ENCODE peak calls at places on chromosomes 16 and 17, in seven cellular contexts. H is IMR-90, T is H9, I is neuronal stem cell, J is mesendoderm, U is H1, C is trophoblast cell. N is an unnamed sample.

GRCh38 chr16:15548482-15548891 is 94.5 kb downstream of the MARF1 start:
- DNase-seq in H (peak; percentile 16), J (peak; percentile 39), T (no peak), U (no peak), C (no peak), I (no peak), N (no peak)

GRCh38 chr16:15854906-15855703 is 1.7 kb downstream of the MYH11 start:
- DNase-seq in I (no peak), J (no peak), H (no peak), U (no peak), T (no peak), C (no peak), N (no peak)

GRCh38 chr16:88970095-88970494 is 6.9 kb downstream of the CBFA2T3 start:
- DNase-seq in J (no peak), U (no peak), I (no peak), H (no peak), T (no peak), C (no peak), N (no peak)

GRCh38 chr17:48023408-48024148 is 14.0 kb downstream of the COPZ2 start:
- DNase-seq in J (peak; percentile 83), I (no peak), H (peak; percentile 32), C (peak; percentile 35), U (peak; percentile 69), T (peak; percentile 98), N (peak; percentile 69)

GRCh38 chr16:89201467-89202377 is 1.4 kb upstream of the SLC22A31 start:
- DNase-seq in J (peak; percentile 85), I (peak; percentile 84), T (peak; percentile 89), H (peak; percentile 66), U (peak; percentile 53), C (peak; percentile 64), N (peak; percentile 71)

GRCh38 chr16:49704586-49705155 is 151.2 kb downstream of the ZNF423 start:
- DNase-seq in U (no peak), H (no peak), I (no peak), T (peak; percentile 68), J (peak; percentile 66), C (no peak), N (no peak)

GRCh38 chr16:70700101-70701020 is 14.5 kb upstream of the MTSS2 start:
- DNase-seq in C (no peak), H (no peak), J (no peak), T (no peak), U (no peak), I (no peak), N (peak; percentile 36)

GRCh38 chr16:88782454-88783390 is 2.3 kb downstream of the PIEZO1 start:
- DNase-seq in J (no peak), I (no peak), H (peak; percentile 84), C (no peak), T (no peak), U (no peak), N (peak; percentile 76)

GRCh38 chr17:43314582-43314981 is 80.8 kb upstream of the RNU2-1 start:
- DNase-seq in U (no peak), J (peak; percentile 25), I (no peak), C (no peak), T (no peak), H (no peak), N (peak; percentile 50)

GRCh38 chr16:546909-547770 is 13.1 kb upstream of the PRR35 start:
- DNase-seq in C (peak; percentile 64), T (peak; percentile 85), I (no peak), H (peak; percentile 16), U (no peak), J (peak; percentile 58), N (no peak)

GRCh38 chr16:11319529-11320146 is 25.6 kb upstream of the RMI2 start:
- DNase-seq in T (no peak), U (no peak), J (no peak), C (no peak), H (no peak), I (no peak), N (no peak)

GRCh38 chr17:74190807-74191206 is 12.7 kb upstream of the RPL38 start:
- DNase-seq in H (no peak), C (no peak), J (peak; percentile 47), I (no peak), U (no peak), T (peak; percentile 71), N (peak; percentile 55)

GRCh38 chr16:11349599-11350276 is 4.5 kb downstream of the RMI2 start:
- DNase-seq in C (no peak), T (no peak), U (no peak), H (peak; percentile 92), I (no peak), J (no peak), N (peak; percentile 78)

GRCh38 chr17:10812674-10813073 is 8.8 kb upstream of the TMEM238L start:
- DNase-seq in T (no peak), H (no peak), J (no peak), U (no peak), C (no peak), I (no peak), N (no peak)

GRCh38 chr17:17742133-17742621 is 60.9 kb downstream of the RAI1 start:
- DNase-seq in C (no peak), I (no peak), U (no peak), J (no peak), H (no peak), T (no peak), N (no peak)

GRCh38 chr16:76278976-76279375 is 1.8 kb downstream of the CNTNAP4 start:
- DNase-seq in C (no peak), T (no peak), U (no peak), H (no peak), I (no peak), J (peak; percentile 60), N (peak; percentile 52)

GRCh38 chr16:28298511-28298878 is 6.2 kb downstream of the SBK1 start:
- DNase-seq in J (peak; percentile 61), U (no peak), T (peak; percentile 60), H (no peak), I (no peak), C (no peak), N (no peak)

GRCh38 chr16:29734826-29735225 is 11.0 kb downstream of the C16orf54 start:
- DNase-seq in U (no peak), H (peak; percentile 6), T (no peak), I (no peak), J (no peak), C (no peak), N (no peak)

GRCh38 chr17:77254961-77255741 is 114.4 kb downstream of the SEC14L1 start:
- DNase-seq in U (no peak), I (no peak), C (peak; percentile 95), H (peak; percentile 86), J (peak; percentile 68), T (peak; percentile 68), N (peak; percentile 97)

GRCh38 chr17:77771145-77771544 is 187.4 kb upstream of the TNRC6C start:
- DNase-seq in I (no peak), C (no peak), T (no peak), U (no peak), H (no peak), J (no peak), N (no peak)

GRCh38 chr17:42285346-42286050 is 2.8 kb upstream of the STAT5A start:
- DNase-seq in H (no peak), T (peak; percentile 16), J (no peak), U (no peak), C (no peak), I (no peak), N (no peak)

GRCh38 chr17:17236295-17237025 is 508 bp downstream of the FLCN start:
- DNase-seq in T (no peak), H (peak; percentile 31), C (no peak), J (peak; percentile 74), I (peak; percentile 18), U (no peak), N (peak; percentile 62)

GRCh38 chr17:44086364-44087311 is 16.1 kb downstream of the G6PC3 start:
- DNase-seq in U (no peak), H (peak; percentile 98), T (peak; percentile 89), J (peak; percentile 97), C (peak; percentile 61), I (peak; percentile 56), N (peak; percentile 98)

GRCh38 chr17:19787733-19788357 is 39.7 kb upstream of the ALDH3A1 start:
- DNase-seq in J (no peak), C (no peak), U (no peak), I (no peak), T (no peak), H (peak; percentile 6), N (no peak)

GRCh38 chr16:31106509-31107464 is 1.4 kb upstream of the BCKDK start:
- DNase-seq in J (no peak), U (no peak), T (no peak), I (no peak), C (no peak), H (no peak), N (no peak)

GRCh38 chr17:45123930-45124796 is 8.2 kb downstream of the PLCD3 start:
- DNase-seq in J (peak; percentile 81), I (no peak), U (no peak), H (peak; percentile 91), T (peak; percentile 75), C (no peak), N (peak; percentile 94)
- H2BK120ac ChIP-seq in J (no peak overlapping the region), I (peak overlapping the region; percentile 9), U (no peak overlapping the region), H (peak overlapping the region; percentile 100), T (no peak overlapping the region), C (peak overlapping the region; percentile 72), N (peak overlapping the region; percentile 94)

GRCh38 chr16:67641779-67642708 is 2.9 kb upstream of the CARMIL2 start:
- DNase-seq in I (no peak), H (peak; percentile 33), U (no peak), J (no peak), T (no peak), C (no peak), N (no peak)
- H2BK120ac ChIP-seq in I (no peak overlapping the region), H (no peak overlapping the region), U (no peak overlapping the region), J (no peak overlapping the region), T (no peak overlapping the region), C (no peak overlapping the region), N (no peak overlapping the region)

DNA sequence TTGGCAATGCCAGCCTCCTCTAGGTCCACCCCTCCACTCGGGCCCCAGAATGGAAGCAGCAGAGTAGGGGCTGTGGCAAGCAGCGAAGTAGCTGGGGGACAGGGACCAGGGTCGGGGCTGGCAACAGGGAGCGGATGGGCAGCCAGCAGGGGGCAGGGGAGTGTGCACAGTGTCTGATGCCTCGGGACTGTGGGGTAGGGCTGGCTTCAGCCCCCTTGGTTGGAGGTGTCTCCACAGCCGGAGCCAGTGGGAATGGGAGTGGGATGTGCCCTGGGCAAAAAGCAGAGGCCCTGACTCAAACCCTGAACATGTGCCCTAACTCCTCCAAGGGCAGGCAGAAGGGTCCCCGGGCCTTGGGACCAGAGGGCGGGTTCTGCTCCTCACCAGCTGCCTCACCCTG is 18.5 kb upstream of the ARHGAP27 start:
- DNase-seq in J (no peak), H (no peak), T (peak; percentile 58), I (no peak), C (no peak), U (no peak), N (no peak)
- H2BK120ac ChIP-seq in J (no peak overlapping the region), H (no peak overlapping the region), T (no peak overlapping the region), I (no peak overlapping the region), C (no peak overlapping the region), U (no peak overlapping the region), N (no peak overlapping the region)

DNA sequence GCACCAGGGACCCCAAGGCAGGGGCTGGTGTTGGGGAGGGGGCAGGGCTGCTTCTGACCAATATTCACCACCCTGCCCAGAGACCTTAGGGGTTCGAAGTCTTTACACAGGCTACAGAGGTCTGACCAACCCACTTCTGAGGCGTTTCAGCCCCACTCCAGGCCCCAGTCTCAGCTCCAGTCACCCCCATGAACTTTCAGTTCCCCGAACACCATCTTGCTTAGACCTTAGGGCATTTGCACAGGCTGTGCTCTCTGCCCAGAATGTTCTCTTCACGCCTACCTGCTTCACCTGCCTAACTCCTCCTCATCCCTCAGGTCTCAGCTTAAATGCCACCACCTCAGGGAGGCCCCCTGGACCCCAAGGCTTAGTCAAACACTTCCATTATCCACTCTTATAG is 25.8 kb upstream of the CPNE2 start:
- DNase-seq in T (no peak), J (no peak), U (no peak), I (no peak), H (no peak), C (no peak), N (no peak)
- H2BK120ac ChIP-seq in T (no peak overlapping the region), J (no peak overlapping the region), U (no peak overlapping the region), I (no peak overlapping the region), H (no peak overlapping the region), C (no peak overlapping the region), N (no peak overlapping the region)

GRCh38 chr17:436571-436970 is 84.0 kb upstream of the RPH3AL start:
- DNase-seq in H (no peak), U (no peak), J (no peak), I (no peak), T (no peak), C (no peak), N (no peak)
- H2BK120ac ChIP-seq in H (no peak overlapping the region), U (no peak overlapping the region), J (no peak overlapping the region), I (no peak overlapping the region), T (no peak overlapping the region), C (no peak overlapping the region), N (no peak overlapping the region)